ENCODE peak calls at places on chromosome 12, in six cellular contexts. X is astrocyte, G is HCT116, M is cardiac muscle cell, J is PC-3, C is psoas muscle. N is an unnamed sample.
A peak's percentile ranks its signal among the peaks of the same experiment; 100 is the strongest.

GRCh38 chr12:106329231-106329985 is 26.9 kb downstream of the TCP11L2 start:
- DNase-seq in X (no peak), G (no peak), M (no peak), J (no peak), C (no peak), N (no peak)

GRCh38 chr12:124915249-124916236 is 1.1 kb upstream of the UBC start:
- DNase-seq in X (no peak), G (no peak), M (peak; percentile 38), J (peak; percentile 45), C (peak; percentile 88), N (no peak)

GRCh38 chr12:25775968-25776367 is 182.5 kb upstream of the RASSF8 start:
- DNase-seq in X (no peak), G (no peak), M (peak; percentile 23), J (peak; percentile 87), C (no peak), N (no peak)

GRCh38 chr12:28051516-28052456 is 79.3 kb upstream of the PTHLH start:
- DNase-seq in X (peak; percentile 60), G (no peak), M (peak; percentile 91), J (no peak), C (no peak), N (no peak)

GRCh38 chr12:39813776-39814175 is 194.2 kb upstream of the ABCD2 start:
- DNase-seq in X (no peak), G (no peak), M (peak; percentile 82), J (no peak), C (no peak), N (no peak)

GRCh38 chr12:33795536-33795935 is 226.8 kb upstream of the ALG10 start:
- DNase-seq in X (peak; percentile 9), G (no peak), M (no peak), J (peak; percentile 82), C (no peak), N (no peak)

GRCh38 chr12:117098361-117099217 is 627 bp downstream of the TESC start:
- DNase-seq in X (no peak), G (no peak), M (no peak), J (no peak), C (no peak), N (no peak)

GRCh38 chr12:103441437-103442186 is 54.2 kb downstream of the C12orf42 start:
- DNase-seq in X (no peak), G (no peak), M (no peak), J (no peak), C (no peak), N (no peak)

GRCh38 chr12:46271846-46272245 is 3.0 kb upstream of the SLC38A1 start:
- DNase-seq in X (no peak), G (no peak), M (no peak), J (no peak), C (no peak), N (no peak)

GRCh38 chr12:104599272-104599984 is 142.7 kb downstream of the CHST11 start:
- DNase-seq in X (no peak), G (no peak), M (no peak), J (no peak), C (no peak), N (no peak)

GRCh38 chr12:124884587-124885438 is 21.1 kb upstream of the SCARB1 start:
- DNase-seq in X (no peak), G (no peak), M (no peak), J (no peak), C (no peak), N (no peak)

GRCh38 chr12:92543872-92544271 is 158.9 kb upstream of the PLEKHG7 start:
- DNase-seq in X (no peak), G (no peak), M (no peak), J (peak; percentile 8), C (no peak), N (no peak)
- H3K27ac ChIP-seq in X (no peak overlapping the region), G (no peak overlapping the region), M (peak overlapping the region; percentile 78), J (peak overlapping the region; percentile 16), C (no peak overlapping the region), N (no peak overlapping the region)

DNA sequence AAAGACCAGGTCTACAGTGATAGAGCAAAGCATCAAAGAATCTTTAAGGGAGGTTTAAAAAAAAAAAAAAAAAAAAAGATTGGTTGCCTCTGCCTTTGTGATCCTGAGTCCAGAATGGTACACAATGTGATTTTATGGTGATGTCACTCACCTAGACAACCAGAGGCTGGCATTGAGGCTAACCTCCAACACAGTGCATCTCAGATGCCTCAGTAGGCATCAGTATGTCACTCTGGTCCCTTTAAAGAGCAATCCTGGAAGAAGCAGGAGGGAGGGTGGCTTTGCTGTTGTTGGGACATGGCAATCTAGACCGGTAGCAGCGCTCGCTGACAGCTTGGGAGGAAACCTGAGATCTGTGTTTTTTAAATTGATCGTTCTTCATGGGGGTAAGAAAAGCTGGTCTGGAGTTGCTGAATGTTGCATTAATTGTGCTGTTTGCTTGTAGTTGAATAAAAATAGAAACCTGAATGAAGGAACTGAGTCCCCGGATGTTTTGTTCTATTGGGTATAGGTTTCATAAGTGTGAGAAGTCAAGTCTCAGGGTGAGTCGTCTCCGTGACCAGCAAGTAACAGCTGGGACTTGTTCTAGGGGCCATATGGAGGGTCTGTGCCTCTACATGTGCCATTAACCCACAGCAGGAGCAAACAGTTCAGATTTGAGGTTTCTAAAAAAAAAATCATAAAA is 9.3 kb downstream of the PEBP1 start:
- DNase-seq in X (no peak), G (no peak), M (no peak), J (no peak), C (no peak), N (no peak)
- H3K36me3 ChIP-seq in X (peaks cover 37% of the 10 kb centered on the region), G (peaks cover 20% of the 10 kb centered on the region), M (peaks cover 24% of the 10 kb centered on the region), J (peaks cover 34% of the 10 kb centered on the region), C (peaks cover 7% of the 10 kb centered on the region), N (peaks cover 32% of the 10 kb centered on the region)

DNA sequence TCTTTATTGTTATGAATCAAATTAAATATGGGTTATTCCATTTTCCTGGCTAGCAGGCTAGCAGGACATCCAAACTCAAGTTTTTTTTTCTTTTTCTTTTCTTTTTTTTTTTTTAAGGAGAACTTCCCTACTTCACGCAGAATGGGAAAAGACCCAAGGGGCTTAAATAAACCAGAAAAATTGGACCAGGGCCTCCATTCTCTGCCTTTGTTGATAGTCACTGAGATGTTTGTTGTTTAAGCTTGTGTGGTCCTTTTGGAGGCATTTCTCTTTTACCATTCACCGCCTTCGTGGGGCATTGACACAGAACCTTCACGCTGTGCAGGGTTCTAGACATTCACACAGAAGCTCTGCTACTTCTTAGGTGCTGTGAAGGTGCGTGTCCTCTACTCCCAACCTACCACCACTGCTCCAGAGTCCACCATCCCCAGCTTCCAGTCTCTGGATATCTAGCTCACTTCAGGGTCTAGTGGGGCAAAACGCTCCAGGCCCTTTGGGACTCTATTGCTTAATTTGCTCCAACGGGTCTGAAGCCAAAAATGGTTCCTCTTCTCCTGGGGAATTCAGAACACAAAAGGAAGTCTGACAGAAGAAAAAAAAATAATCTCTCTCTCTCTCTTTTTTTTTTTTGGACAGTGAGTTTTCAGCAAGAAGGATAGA is 301.3 kb downstream of the AEBP2 start:
- DNase-seq in X (no peak), G (no peak), M (peak; percentile 59), J (no peak), C (no peak), N (no peak)
- H3K27ac ChIP-seq in X (no peak overlapping the region), G (no peak overlapping the region), M (no peak overlapping the region), J (no peak overlapping the region), C (no peak overlapping the region), N (no peak overlapping the region)

GRCh38 chr12:132014092-132014914 is 64.6 kb downstream of the EP400 start:
- DNase-seq in X (no peak), G (no peak), M (no peak), J (no peak), C (no peak), N (no peak)
- H3K36me3 ChIP-seq in X (peaks cover 39% of the 10 kb centered on the region), G (peaks cover 36% of the 10 kb centered on the region), M (peaks cover 50% of the 10 kb centered on the region), J (peaks cover 72% of the 10 kb centered on the region), C (peaks cover 9% of the 10 kb centered on the region), N (peaks cover 43% of the 10 kb centered on the region)